ENCODE peak calls at places on chromosomes 6 and 20, in eight cellular contexts. B, P, T, Q, X, W, C and K are unnamed samples.

GRCh38 chr6:41936073-41936837 is 5.4 kb downstream of the CCND3 start:
- DNase-seq in B (peak; percentile 72), P (peak; percentile 46), T (peak; percentile 80), Q (peak; percentile 78), X (peak; percentile 76), W (peak; percentile 80), C (peak; percentile 85), K (peak; percentile 72)

GRCh38 chr6:2432258-2432657 is 186.9 kb upstream of the GMDS start:
- DNase-seq in B (no peak), P (no peak), T (peak; percentile 87), Q (no peak), X (no peak), W (no peak), C (no peak), K (no peak)

GRCh38 chr6:13614126-13614925 is 809 bp upstream of the NOL7 start:
- DNase-seq in B (peak; percentile 23), P (no peak), T (no peak), Q (peak; percentile 67), X (peak; percentile 75), W (peak; percentile 67), C (peak; percentile 53), K (no peak)

GRCh38 chr6:108597601-108598315 is 37.0 kb downstream of the FOXO3 start:
- DNase-seq in B (no peak), P (no peak), T (no peak), Q (no peak), X (no peak), W (no peak), C (peak; percentile 89), K (no peak)

GRCh38 chr6:7590918-7591302 is 912 bp downstream of the SNRNP48 start:
- DNase-seq in B (no peak), P (no peak), T (no peak), Q (no peak), X (no peak), W (peak; percentile 43), C (no peak), K (no peak)

GRCh38 chr6:127590344-127590743 is 13.4 kb downstream of the C6orf58 start:
- DNase-seq in B (no peak), P (no peak), T (peak; percentile 48), Q (no peak), X (no peak), W (no peak), C (no peak), K (no peak)

GRCh38 chr20:33008336-33009213 is 1.1 kb downstream of the BPIFB2 start:
- DNase-seq in B (no peak), P (no peak), T (no peak), Q (no peak), X (peak; percentile 40), W (no peak), C (no peak), K (no peak)

GRCh38 chr6:156545021-156545420 is 232.2 kb upstream of the ARID1B start:
- DNase-seq in B (no peak), P (no peak), T (no peak), Q (no peak), X (no peak), W (no peak), C (no peak), K (no peak)

GRCh38 chr6:141467881-141468280 is 664.8 kb upstream of the GJE1 start:
- DNase-seq in B (no peak), P (no peak), T (no peak), Q (no peak), X (no peak), W (no peak), C (peak; percentile 51), K (no peak)

GRCh38 chr6:125554456-125554855 is 195.0 kb upstream of the HEY2 start:
- DNase-seq in B (no peak), P (no peak), T (no peak), Q (no peak), X (no peak), W (no peak), C (no peak), K (no peak)

GRCh38 chr20:50464026-50464724 is 46.0 kb upstream of the PTPN1 start:
- DNase-seq in B (peak; percentile 57), P (peak; percentile 73), T (peak; percentile 35), Q (peak; percentile 61), X (peak; percentile 75), W (peak; percentile 71), C (peak; percentile 42), K (peak; percentile 33)

GRCh38 chr6:156427345-156427744 is 349.8 kb upstream of the ARID1B start:
- DNase-seq in B (peak; percentile 3), P (no peak), T (peak; percentile 92), Q (no peak), X (no peak), W (no peak), C (no peak), K (no peak)

GRCh38 chr6:163173741-163174140 is 240.8 kb upstream of the QKI start:
- DNase-seq in B (no peak), P (no peak), T (no peak), Q (no peak), X (no peak), W (no peak), C (no peak), K (no peak)

DNA sequence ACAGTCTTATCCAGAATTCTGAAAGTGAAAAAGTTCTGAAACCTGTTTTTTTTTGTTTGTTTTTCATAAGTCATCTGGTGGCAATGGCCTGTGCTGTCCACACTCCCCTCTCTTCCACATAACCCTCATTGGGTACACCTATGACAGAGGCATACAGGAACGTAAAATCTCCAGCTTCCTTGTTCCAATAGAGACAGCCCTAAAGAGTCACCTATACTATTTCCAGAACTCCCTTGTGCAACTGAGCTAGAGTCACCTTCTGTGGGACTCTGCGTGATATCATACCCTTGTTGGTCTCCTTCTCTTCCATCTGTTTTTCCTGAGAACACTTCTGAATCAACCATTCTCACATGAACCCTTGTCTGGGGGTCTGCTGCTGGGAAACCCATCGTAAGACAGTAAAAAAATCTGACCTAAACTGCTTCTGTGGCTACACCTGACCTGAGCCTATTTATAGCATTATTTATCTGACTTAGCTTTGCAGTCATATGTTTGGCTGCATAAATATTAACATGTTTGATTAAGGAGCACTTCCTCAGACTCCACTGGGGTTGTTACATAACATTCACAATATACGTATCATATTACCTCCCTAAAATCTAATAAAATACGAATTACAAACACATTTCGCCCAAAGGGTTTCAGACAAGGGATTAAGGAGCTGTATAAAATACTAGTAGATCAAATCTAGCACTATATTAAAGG is 151.9 kb downstream of the PTPRT start:
- DNase-seq in B (no peak), P (no peak), T (no peak), Q (no peak), X (no peak), W (no peak), C (no peak), K (no peak)
- H3K4me1 ChIP-seq in B (no peaks in the 10 kb centered on the region), P (no peaks in the 10 kb centered on the region), T (no peaks in the 10 kb centered on the region), Q (no peaks in the 10 kb centered on the region), X (no peaks in the 10 kb centered on the region), W (no peaks in the 10 kb centered on the region), C (no peaks in the 10 kb centered on the region), K (no peaks in the 10 kb centered on the region)

DNA sequence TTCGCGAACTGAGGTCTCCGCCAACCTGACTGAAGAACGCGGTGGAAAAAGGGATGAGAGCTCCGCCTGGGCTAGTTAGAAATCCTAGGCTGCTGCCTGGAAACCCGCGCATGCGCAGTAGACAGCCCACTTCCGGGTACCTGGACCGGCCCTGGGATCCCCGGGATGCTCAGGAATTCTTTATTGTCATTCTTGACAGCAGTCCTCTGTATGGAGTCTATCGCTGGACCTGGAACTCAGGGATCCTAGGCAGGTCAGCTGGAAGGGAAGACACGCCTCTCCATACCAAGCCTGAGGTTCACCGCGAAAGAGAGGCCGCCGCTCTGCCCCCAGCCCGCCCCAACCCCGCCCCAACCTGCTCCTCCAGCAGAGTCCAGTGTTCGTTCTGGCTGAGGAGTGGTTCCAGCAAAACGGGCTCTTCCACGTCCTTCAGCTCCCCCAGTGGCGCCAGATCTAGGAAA is 1379.2 kb upstream of the DEFB115 start:
- DNase-seq in B (peak; percentile 55), P (no peak), T (no peak), Q (no peak), X (peak; percentile 62), W (no peak), C (no peak), K (no peak)
- H3K9me3 ChIP-seq in B (peaks cover 7% of the 10 kb centered on the region), P (no peaks in the 10 kb centered on the region), T (peaks cover 45% of the 10 kb centered on the region), Q (no peaks in the 10 kb centered on the region), X (peaks cover 8% of the 10 kb centered on the region), W (no peaks in the 10 kb centered on the region), C (no peaks in the 10 kb centered on the region), K (peaks cover 43% of the 10 kb centered on the region)

GRCh38 chr20:46400253-46400652 is 6.2 kb downstream of the ELMO2 start:
- DNase-seq in B (no peak), P (peak; percentile 27), T (no peak), Q (peak; percentile 37), X (no peak), W (no peak), C (no peak), K (no peak)
- H3K4me1 ChIP-seq in B (peaks cover 5% of the 10 kb centered on the region), P (peaks cover 17% of the 10 kb centered on the region), T (peaks cover 12% of the 10 kb centered on the region), Q (peaks cover 31% of the 10 kb centered on the region), X (peaks cover 44% of the 10 kb centered on the region), W (peaks cover 8% of the 10 kb centered on the region), C (peaks cover 54% of the 10 kb centered on the region), K (peaks cover 55% of the 10 kb centered on the region)

DNA sequence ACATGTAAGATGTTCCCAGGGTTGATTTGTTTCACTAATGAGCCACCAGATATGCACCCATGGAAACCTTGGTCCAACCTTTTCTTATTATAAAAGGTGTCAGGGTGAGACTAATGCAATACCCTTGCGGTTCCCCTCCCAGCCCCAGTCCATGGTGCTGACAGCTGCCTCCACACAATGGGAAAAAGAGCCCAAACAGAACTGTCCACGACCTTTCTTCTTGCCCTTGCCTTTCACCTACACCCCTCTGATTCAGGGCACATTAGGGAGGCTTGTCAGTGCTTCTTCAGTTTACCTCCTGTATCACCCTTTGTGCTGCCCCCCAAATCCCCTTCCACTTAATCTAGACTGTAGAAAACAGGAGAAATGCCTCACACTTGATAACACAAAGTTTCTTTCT is 352.7 kb upstream of the CDH4 start:
- DNase-seq in B (no peak), P (no peak), T (no peak), Q (peak; percentile 8), X (no peak), W (no peak), C (no peak), K (no peak)
- H3K9me3 ChIP-seq in B (peaks cover 9% of the 10 kb centered on the region), P (no peaks in the 10 kb centered on the region), T (no peaks in the 10 kb centered on the region), Q (no peaks in the 10 kb centered on the region), X (peaks cover 9% of the 10 kb centered on the region), W (no peaks in the 10 kb centered on the region), C (no peaks in the 10 kb centered on the region), K (no peaks in the 10 kb centered on the region)

DNA sequence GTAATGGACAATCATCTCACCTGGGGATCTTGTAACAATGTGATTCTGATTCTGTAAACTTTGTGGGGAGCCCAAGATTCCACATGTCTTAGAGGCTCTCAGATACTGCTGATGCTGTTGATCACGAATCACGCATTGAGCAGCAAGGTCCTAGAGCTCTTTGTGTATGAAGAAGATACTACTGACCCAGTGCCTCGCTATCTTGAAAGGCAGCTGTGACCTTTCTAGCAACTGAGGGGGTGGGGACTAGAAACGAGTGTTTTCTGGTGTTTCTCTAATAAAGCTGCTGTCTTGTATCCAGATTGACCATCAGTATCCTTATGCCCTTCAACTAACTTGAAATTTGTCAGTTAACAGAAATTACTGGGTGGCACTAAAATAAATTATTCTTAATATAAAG is 142.9 kb downstream of the MTHFD1L start:
- DNase-seq in B (no peak), P (no peak), T (no peak), Q (no peak), X (no peak), W (no peak), C (no peak), K (no peak)
- H3K4me1 ChIP-seq in B (peaks cover 40% of the 10 kb centered on the region), P (no peaks in the 10 kb centered on the region), T (peaks cover 12% of the 10 kb centered on the region), Q (peaks cover 8% of the 10 kb centered on the region), X (no peaks in the 10 kb centered on the region), W (peaks cover 30% of the 10 kb centered on the region), C (no peaks in the 10 kb centered on the region), K (no peaks in the 10 kb centered on the region)